ENCODE peak calls at places on chromosomes 4 and X, in four cellular contexts. One of them, this sample, is unnamed. For H3K4me1 and H3K36me3, the result is how much of the 10 kb centered on the place peaks cover.

GRCh38 chr4:158268553-158268952 is 58.3 kb downstream of the TMEM144 start:
- DNase-seq in OCI-LY7: no peak
- DNase-seq in tibial nerve: no peak
- DNase-seq in GM23248: no peak
- DNase-seq in this sample: no peak

GRCh38 chrX:47297874-47298273 is 65.1 kb downstream of the USP11 start:
- DNase-seq in OCI-LY7: no peak
- DNase-seq in tibial nerve: no peak
- DNase-seq in GM23248: no peak
- DNase-seq in this sample: no peak

GRCh38 chr4:6416518-6417286 is 55.7 kb downstream of the PPP2R2C start:
- DNase-seq in tibial nerve: no peak
- DNase-seq in OCI-LY7: no peak
- DNase-seq in GM23248: no peak
- DNase-seq in this sample: no peak

GRCh38 chr4:185602397-185602796 is 67.1 kb upstream of the PDLIM3 start:
- DNase-seq in tibial nerve: no peak
- DNase-seq in GM23248: no peak
- DNase-seq in OCI-LY7: no peak
- DNase-seq in this sample: no peak

GRCh38 chr4:38868055-38868965 is 704 bp downstream of the FAM114A1 start:
- DNase-seq in tibial nerve: peak
- DNase-seq in GM23248: peak
- DNase-seq in OCI-LY7: no peak
- DNase-seq in this sample: no peak

GRCh38 chr4:169307581-169307980 is 36.8 kb upstream of the SH3RF1 start:
- DNase-seq in tibial nerve: no peak
- DNase-seq in OCI-LY7: no peak
- DNase-seq in GM23248: no peak
- DNase-seq in this sample: no peak

GRCh38 chr4:160202802-160203201 is 1099.9 kb downstream of the RAPGEF2 start:
- DNase-seq in tibial nerve: no peak
- DNase-seq in OCI-LY7: no peak
- DNase-seq in GM23248: no peak
- DNase-seq in this sample: no peak

GRCh38 chrX:122094611-122095010 is 1047.2 kb downstream of the GLUD2 start:
- DNase-seq in OCI-LY7: no peak
- DNase-seq in tibial nerve: no peak
- DNase-seq in GM23248: peak
- DNase-seq in this sample: no peak

GRCh38 chr4:67940505-67940904 is 22.8 kb downstream of the TMPRSS11A start:
- DNase-seq in tibial nerve: no peak
- DNase-seq in GM23248: no peak
- DNase-seq in OCI-LY7: no peak
- DNase-seq in this sample: no peak

GRCh38 chr4:98657531-98658286 is 702 bp downstream of the TSPAN5 start:
- DNase-seq in GM23248: peak
- DNase-seq in OCI-LY7: no peak
- DNase-seq in tibial nerve: no peak
- DNase-seq in this sample: peak

GRCh38 chr4:41725254-41725653 is 23.3 kb downstream of the PHOX2B start:
- DNase-seq in OCI-LY7: no peak
- DNase-seq in tibial nerve: no peak
- DNase-seq in GM23248: no peak
- DNase-seq in this sample: peak

GRCh38 chrX:101958139-101958538 is 26.3 kb upstream of the ZMAT1 start:
- DNase-seq in GM23248: peak
- DNase-seq in tibial nerve: no peak
- DNase-seq in OCI-LY7: no peak
- DNase-seq in this sample: no peak

GRCh38 chr4:70863099-70863790 is 23.6 kb upstream of the GRSF1 start:
- DNase-seq in tibial nerve: no peak
- DNase-seq in GM23248: no peak
- DNase-seq in OCI-LY7: no peak
- DNase-seq in this sample: no peak

GRCh38 chrX:154374361-154375155 is at the start of gene FLNA:
- DNase-seq in GM23248: peak
- DNase-seq in tibial nerve: no peak
- DNase-seq in OCI-LY7: no peak
- DNase-seq in this sample: peak

GRCh38 chr4:167867191-167867590 is 225.1 kb upstream of the ANXA10 start:
- DNase-seq in OCI-LY7: no peak
- DNase-seq in tibial nerve: no peak
- DNase-seq in GM23248: no peak
- DNase-seq in this sample: peak

GRCh38 chrX:23505531-23506303 is 161.6 kb upstream of the PRDX4 start:
- DNase-seq in tibial nerve: no peak
- DNase-seq in GM23248: no peak
- DNase-seq in OCI-LY7: no peak
- DNase-seq in this sample: peak

GRCh38 chrX:110404376-110404775 is 45.7 kb downstream of the RTL9 start:
- DNase-seq in tibial nerve: no peak
- DNase-seq in OCI-LY7: no peak
- DNase-seq in GM23248: no peak
- DNase-seq in this sample: no peak

GRCh38 chrX:110408949-110409588 is 50.4 kb downstream of the RTL9 start:
- DNase-seq in OCI-LY7: no peak
- DNase-seq in GM23248: no peak
- DNase-seq in tibial nerve: no peak
- DNase-seq in this sample: no peak

GRCh38 chrX:110407910-110408545 is 49.4 kb downstream of the RTL9 start:
- DNase-seq in tibial nerve: peak
- DNase-seq in GM23248: peak
- DNase-seq in OCI-LY7: peak
- DNase-seq in this sample: peak

GRCh38 chrX:110403839-110404238 is 45.2 kb downstream of the RTL9 start:
- DNase-seq in GM23248: peak
- DNase-seq in tibial nerve: no peak
- DNase-seq in OCI-LY7: no peak
- DNase-seq in this sample: no peak

GRCh38 chrX:110406822-110407221 is 48.2 kb downstream of the RTL9 start:
- DNase-seq in GM23248: no peak
- DNase-seq in tibial nerve: no peak
- DNase-seq in OCI-LY7: no peak
- DNase-seq in this sample: no peak
- H3K4me1 ChIP-seq in GM23248: under half
- H3K4me1 ChIP-seq in tibial nerve: under half
- H3K4me1 ChIP-seq in OCI-LY7: under half
- H3K4me1 ChIP-seq in this sample: under half

GRCh38 chr4:10018818-10019438 is 2.4 kb downstream of the SLC2A9 start:
- DNase-seq in GM23248: peak
- DNase-seq in tibial nerve: peak
- DNase-seq in OCI-LY7: peak
- DNase-seq in this sample: peak
- H3K4me3 ChIP-seq in GM23248: peak
- H3K4me3 ChIP-seq in tibial nerve: peak
- H3K4me3 ChIP-seq in OCI-LY7: no peak
- H3K4me3 ChIP-seq in this sample: peak

GRCh38 chr4:53463340-53463739 is 85.9 kb downstream of the FIP1L1 start:
- DNase-seq in GM23248: no peak
- DNase-seq in tibial nerve: no peak
- DNase-seq in OCI-LY7: no peak
- DNase-seq in this sample: no peak

GRCh38 chr4:53455766-53456165 is 78.3 kb downstream of the FIP1L1 start:
- DNase-seq in OCI-LY7: no peak
- DNase-seq in GM23248: no peak
- DNase-seq in tibial nerve: no peak
- DNase-seq in this sample: no peak

GRCh38 chr4:53456178-53456577 is 78.7 kb downstream of the FIP1L1 start:
- DNase-seq in tibial nerve: no peak
- DNase-seq in OCI-LY7: no peak
- DNase-seq in GM23248: no peak
- DNase-seq in this sample: no peak

GRCh38 chr4:53461244-53461643 is 83.8 kb downstream of the FIP1L1 start:
- DNase-seq in GM23248: peak
- DNase-seq in OCI-LY7: no peak
- DNase-seq in tibial nerve: no peak
- DNase-seq in this sample: no peak

DNA sequence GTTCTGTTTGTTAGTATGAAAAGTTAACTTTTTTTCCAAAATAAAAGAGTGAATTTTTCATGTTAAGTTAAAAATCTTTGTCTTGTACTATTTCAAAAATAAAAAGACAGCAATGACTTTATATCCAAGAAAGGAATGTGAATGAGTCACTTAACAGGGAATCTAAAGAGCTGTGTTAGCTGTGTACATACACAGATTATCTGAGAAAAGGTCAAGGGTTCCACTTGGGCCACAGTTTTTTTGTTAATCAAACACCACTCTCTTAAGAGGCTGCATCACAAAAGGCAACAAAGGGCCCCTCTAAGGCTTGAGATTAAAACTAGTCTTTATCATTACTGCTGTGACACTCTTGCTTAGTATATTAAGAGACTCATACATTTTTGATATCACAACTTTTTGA is 82.1 kb downstream of the FIP1L1 start:
- DNase-seq in OCI-LY7: no peak
- DNase-seq in tibial nerve: no peak
- DNase-seq in GM23248: peak
- DNase-seq in this sample: peak
- H3K36me3 ChIP-seq in OCI-LY7: half or more
- H3K36me3 ChIP-seq in tibial nerve: half or more
- H3K36me3 ChIP-seq in GM23248: half or more
- H3K36me3 ChIP-seq in this sample: under half

DNA sequence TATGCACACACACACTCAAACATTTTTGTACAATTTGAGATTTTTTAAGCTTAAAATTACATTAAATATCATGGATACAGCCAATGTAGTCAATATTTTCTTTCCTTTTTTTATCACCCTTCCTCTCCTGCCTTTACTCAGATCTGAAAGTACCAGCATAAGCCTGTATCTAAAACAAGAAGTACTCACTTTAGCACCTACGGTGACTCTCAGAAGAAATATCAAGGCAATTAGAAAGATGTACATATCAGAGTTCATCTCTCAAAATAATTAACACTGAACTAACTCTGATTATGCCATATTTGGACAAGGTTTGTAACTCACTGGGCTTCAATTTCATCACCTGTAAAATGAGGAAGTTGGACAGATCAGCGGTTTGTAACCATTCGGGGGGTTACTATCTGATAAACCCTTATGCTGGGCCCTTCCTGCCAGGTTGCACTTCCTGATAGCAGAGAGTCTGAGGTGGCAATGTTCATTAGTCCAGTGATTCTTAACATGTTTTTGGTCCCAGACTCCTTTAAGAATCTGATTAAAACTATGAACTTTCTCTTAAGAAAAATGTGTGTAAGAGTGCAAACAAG is 5.7 kb upstream of the GPR174 start:
- DNase-seq in OCI-LY7: peak
- DNase-seq in tibial nerve: no peak
- DNase-seq in GM23248: no peak
- DNase-seq in this sample: no peak
- H3K4me1 ChIP-seq in OCI-LY7: under half
- H3K4me1 ChIP-seq in tibial nerve: under half
- H3K4me1 ChIP-seq in GM23248: under half
- H3K4me1 ChIP-seq in this sample: under half